ENCODE peak calls at places on chromosome 1, in nine cellular contexts. F is left ventricle myocardium inferior, X is OCI-LY7, O is body of pancreas, H is breast epithelium, V is ovary, I is IMR-90, C is transverse colon, Z is coronary artery. E is an unnamed sample.

GRCh38 chr1:1433804-1434130 is 1.7 kb upstream of the VWA1 start:
- DNase-seq in F (no peak), X (no peak), O (peak; percentile 47), H (no peak), V (peak; percentile 68), I (peak; percentile 39), C (no peak), Z (no peak), E (no peak)

GRCh38 chr1:15411593-15412487 is 2.2 kb downstream of the EFHD2 start:
- DNase-seq in F (peak; percentile 56), X (peak; percentile 77), O (peak; percentile 53), H (no peak), V (no peak), I (peak; percentile 47), C (peak; percentile 66), Z (no peak), E (no peak)

GRCh38 chr1:222037720-222038119 is 295.8 kb upstream of the DUSP10 start:
- DNase-seq in F (no peak), X (no peak), O (no peak), H (no peak), V (no peak), I (no peak), C (no peak), Z (no peak), E (no peak)

GRCh38 chr1:182438326-182438725 is 11.6 kb upstream of the RGSL1 start:
- DNase-seq in F (no peak), X (no peak), O (no peak), H (no peak), V (no peak), I (no peak), C (no peak), Z (no peak), E (no peak)

GRCh38 chr1:8463144-8463927 is 145.4 kb downstream of the SLC45A1 start:
- DNase-seq in F (no peak), X (peak; percentile 42), O (peak; percentile 46), H (no peak), V (no peak), I (peak; percentile 89), C (peak; percentile 47), Z (no peak), E (no peak)

GRCh38 chr1:115238336-115239147 is 99.5 kb downstream of the NGF start:
- DNase-seq in F (no peak), X (no peak), O (peak; percentile 74), H (no peak), V (no peak), I (no peak), C (no peak), Z (no peak), E (no peak)

GRCh38 chr1:117167402-117167801 is 43.3 kb downstream of the VTCN1 start:
- DNase-seq in F (no peak), X (no peak), O (no peak), H (no peak), V (no peak), I (no peak), C (no peak), Z (no peak), E (no peak)

GRCh38 chr1:247228133-247228532 is 27.7 kb upstream of the VN1R5 start:
- DNase-seq in F (no peak), X (no peak), O (no peak), H (no peak), V (no peak), I (peak; percentile 45), C (no peak), Z (no peak), E (no peak)

DNA sequence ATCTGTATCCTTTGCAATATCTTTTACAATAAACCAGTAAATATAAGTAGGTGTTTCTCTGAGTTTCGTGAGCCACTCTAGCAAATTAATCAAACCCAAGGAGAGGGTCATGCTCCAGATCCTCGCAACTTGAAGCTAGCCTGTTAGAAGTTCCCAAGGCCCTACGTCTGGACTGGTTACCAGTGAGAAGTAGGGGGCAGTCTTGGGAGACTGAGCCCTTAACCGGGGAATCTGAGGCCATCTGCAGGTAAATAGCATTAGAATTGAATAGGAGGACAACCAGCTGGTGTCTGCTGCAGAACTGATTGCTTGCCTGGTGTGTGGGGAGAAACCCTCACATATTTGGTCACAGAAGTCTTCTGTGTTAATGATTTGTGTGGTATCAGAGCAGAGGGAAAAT is 190.5 kb downstream of the RYR2 start:
- DNase-seq in F (no peak), X (no peak), O (no peak), H (no peak), V (no peak), I (no peak), C (no peak), Z (no peak), E (no peak)
- TF ChIP-seq CTCF in F (no peak), X (no peak), O (no peak), H (no peak), V (no peak), I (no peak), C (no peak), Z (no peak), E (no peak)

GRCh38 chr1:50967416-50968020 is 2.5 kb upstream of the CDKN2C start:
- DNase-seq in F (no peak), X (peak; percentile 44), O (peak; percentile 19), H (no peak), V (no peak), I (no peak), C (no peak), Z (no peak), E (no peak)

GRCh38 chr1:50968884-50969610 is 998 bp upstream of the CDKN2C start:
- DNase-seq in F (peak; percentile 51), X (peak; percentile 69), O (peak; percentile 70), H (no peak), V (peak; percentile 59), I (no peak), C (peak; percentile 58), Z (peak; percentile 79), E (no peak)

GRCh38 chr1:50969611-50970507 is at the start of gene CDKN2C:
- DNase-seq in F (peak; percentile 75), X (peak; percentile 80), O (peak; percentile 91), H (peak; percentile 78), V (peak; percentile 79), I (peak; percentile 86), C (peak; percentile 77), Z (peak; percentile 93), E (no peak)

GRCh38 chr1:50970508-50970885 is 452 bp downstream of the CDKN2C start:
- DNase-seq in F (no peak), X (no peak), O (no peak), H (no peak), V (no peak), I (no peak), C (no peak), Z (no peak), E (no peak)

DNA sequence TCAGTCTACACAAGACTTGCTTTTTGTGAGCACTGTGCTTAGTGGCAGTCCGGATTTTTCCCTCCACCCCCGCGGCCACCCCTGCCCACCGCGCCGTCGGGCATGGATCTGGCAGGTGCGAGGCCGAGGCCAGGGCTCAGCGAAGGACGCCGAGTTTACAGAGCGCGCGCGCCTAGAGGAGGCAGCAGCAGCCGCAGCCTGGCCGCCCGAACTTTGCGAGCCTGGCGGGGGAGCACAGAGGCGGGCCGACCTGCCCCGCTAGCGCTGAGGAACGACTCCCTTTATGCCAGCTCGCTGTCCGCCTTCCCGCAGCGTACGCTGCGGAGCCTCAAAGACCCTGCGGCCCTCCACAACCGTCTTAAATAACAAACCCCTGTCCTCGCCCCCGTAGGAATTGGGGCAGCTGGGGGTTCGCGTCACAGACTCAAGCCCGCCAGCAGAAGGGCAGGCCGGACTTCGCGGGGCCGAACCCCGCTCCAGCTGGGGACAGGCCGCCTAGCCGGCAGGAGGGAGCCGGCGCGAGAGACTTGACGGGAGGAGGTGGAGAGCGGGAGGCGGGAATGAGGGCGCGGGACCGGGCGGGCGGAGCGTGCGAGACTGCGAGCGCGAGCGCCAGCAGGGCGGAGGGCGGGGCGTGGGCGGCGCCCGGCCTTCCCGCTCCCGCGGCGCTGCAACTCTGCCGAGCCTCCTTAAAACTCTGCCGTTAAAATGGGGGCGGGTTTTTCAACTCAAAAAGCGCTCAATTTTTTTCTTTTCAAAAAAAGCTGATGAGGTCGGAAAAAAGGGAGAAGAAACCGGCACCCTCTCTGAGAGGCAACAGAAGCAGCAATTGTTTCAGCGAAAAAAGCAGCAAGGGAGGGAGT is 1.8 kb upstream of the CDKN2C start:
- DNase-seq in F (peak; percentile 94), X (peak; percentile 91), O (peak; percentile 94), H (peak; percentile 81), V (peak; percentile 91), I (peak; percentile 89), C (peak; percentile 92), Z (peak; percentile 92), E (no peak)
- H3K4me3 ChIP-seq in F (peak overlapping the region; percentile 93), X (peak overlapping the region; percentile 88), O (peak overlapping the region; percentile 85), H (peak overlapping the region; percentile 84), V (peak overlapping the region; percentile 77), I (peak overlapping the region; percentile 88), C (peak overlapping the region; percentile 86), Z (peak overlapping the region; percentile 89), E (peak overlapping the region; percentile 86)

GRCh38 chr1:193113258-193113991 is 8.2 kb upstream of the GLRX2 start:
- DNase-seq in F (no peak), X (no peak), O (no peak), H (no peak), V (no peak), I (no peak), C (no peak), Z (no peak), E (no peak)

GRCh38 chr1:193114485-193115095 is 7.2 kb upstream of the CDC73 start:
- DNase-seq in F (no peak), X (no peak), O (no peak), H (no peak), V (no peak), I (no peak), C (no peak), Z (no peak), E (no peak)

GRCh38 chr1:193113992-193114332 is 7.9 kb upstream of the CDC73 start:
- DNase-seq in F (no peak), X (no peak), O (no peak), H (no peak), V (no peak), I (no peak), C (no peak), Z (no peak), E (no peak)

GRCh38 chr1:193118194-193118593 is 3.6 kb upstream of the CDC73 start:
- DNase-seq in F (no peak), X (no peak), O (no peak), H (no peak), V (no peak), I (no peak), C (no peak), Z (no peak), E (no peak)

DNA sequence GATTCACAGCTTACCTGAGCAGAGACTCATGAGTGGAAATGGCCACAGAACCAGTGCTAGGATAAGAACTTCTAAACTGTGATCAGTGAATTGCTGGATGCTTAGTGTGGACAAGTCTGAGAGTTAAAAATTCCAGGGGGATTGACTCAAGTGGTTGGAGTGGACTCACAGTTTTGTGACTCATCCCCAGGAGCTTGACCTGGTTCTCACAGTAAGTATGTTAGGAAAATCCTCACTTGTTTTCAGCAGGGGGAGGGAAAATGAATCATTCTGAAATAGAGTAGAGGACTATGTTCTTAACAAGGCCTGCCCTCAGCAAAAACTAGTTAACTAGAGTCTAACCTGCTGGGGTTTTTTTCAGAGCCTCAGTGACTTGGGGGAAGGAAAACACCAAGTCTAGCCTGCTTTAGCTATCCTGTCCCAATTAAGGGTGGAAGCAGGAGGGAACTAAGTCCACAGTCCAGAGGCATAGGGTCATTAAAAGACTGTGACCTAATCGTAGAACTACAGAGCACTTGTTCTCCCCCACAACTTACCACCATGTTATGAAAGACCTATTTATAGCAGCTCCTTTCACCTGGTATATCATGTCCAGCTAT is 6.1 kb upstream of the CDC73 start:
- DNase-seq in F (no peak), X (no peak), O (no peak), H (no peak), V (no peak), I (peak; percentile 100), C (no peak), Z (no peak), E (no peak)
- H3K27ac ChIP-seq in F (peak overlapping the region; percentile 63), X (no peak overlapping the region), O (no peak overlapping the region), H (peak overlapping the region; percentile 6), V (no peak overlapping the region), I (peak overlapping the region; percentile 76), C (peak overlapping the region; percentile 64), Z (no peak overlapping the region), E (peak overlapping the region; percentile 55)

DNA sequence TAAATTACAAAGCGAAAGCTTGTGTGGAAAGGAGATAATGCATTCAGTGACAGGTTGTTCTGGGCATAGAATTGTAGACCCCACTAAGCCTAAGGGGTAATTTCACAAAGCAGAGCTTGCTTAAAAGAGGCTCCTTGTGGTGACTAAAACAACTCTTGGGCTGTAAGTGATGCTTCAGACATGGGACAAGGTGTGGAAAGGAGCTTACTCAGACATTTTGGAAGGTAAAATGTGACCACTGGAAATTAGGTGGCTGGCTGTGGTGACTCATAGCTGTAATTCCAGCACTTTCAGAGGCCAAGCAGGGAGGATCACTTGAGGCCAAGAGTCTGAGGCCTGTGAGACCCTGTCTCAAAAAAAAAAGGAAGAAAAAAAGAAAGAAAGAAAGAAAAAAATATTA is 51.1 kb upstream of the LRRC8C start:
- DNase-seq in F (no peak), X (no peak), O (no peak), H (no peak), V (no peak), I (no peak), C (no peak), Z (no peak), E (no peak)
- TF ChIP-seq CTCF in F (no peak), X (no peak), O (no peak), H (no peak), V (no peak), I (no peak), C (no peak), Z (no peak), E (no peak)